ENCODE peak calls at places on chromosomes 13 and 19, in nine cellular contexts. K is NCI-H1417; C is naive thymus-derived CD8-positive, alpha-beta T cell; A is Ammon's horn; M is WTC11; U is GM23248; Z is psoas muscle; D is GM20000; W is islet precursor cell. H is an unnamed sample.

GRCh38 chr19:13164370-13165090 is 14.3 kb downstream of the IER2 start:
- DNase-seq in K (peak; percentile 95), C (peak; percentile 38), A (peak; percentile 49), M (peak; percentile 91), U (peak; percentile 59), Z (peak; percentile 78), D (peak; percentile 21), W (peak; percentile 99), H (peak; percentile 80)

GRCh38 chr19:5336195-5336965 is 4.2 kb downstream of the PTPRS start:
- DNase-seq in K (no peak), C (no peak), A (no peak), M (no peak), U (no peak), Z (no peak), D (no peak), W (peak; percentile 46), H (peak; percentile 60)

GRCh38 chr19:6457958-6458694 is 1.5 kb downstream of the SLC25A23 start:
- DNase-seq in K (no peak), C (no peak), A (peak; percentile 36), M (no peak), U (peak; percentile 31), Z (no peak), D (peak; percentile 71), W (no peak), H (peak; percentile 15)

GRCh38 chr13:63025741-63026140 is 1610.1 kb upstream of the PCDH20 start:
- DNase-seq in K (no peak), C (no peak), A (no peak), M (no peak), U (no peak), Z (no peak), D (no peak), W (no peak), H (no peak)

GRCh38 chr19:42497492-42498226 is 30.6 kb downstream of the CEACAM1 start:
- DNase-seq in K (no peak), C (no peak), A (peak; percentile 18), M (no peak), U (no peak), Z (no peak), D (peak; percentile 42), W (no peak), H (no peak)

GRCh38 chr13:113643593-113643992 is 14.4 kb downstream of the ATP4B start:
- DNase-seq in K (no peak), C (no peak), A (no peak), M (no peak), U (no peak), Z (no peak), D (no peak), W (no peak), H (no peak)

GRCh38 chr19:39038098-39038497 is 5.7 kb upstream of the FBXO27 start:
- DNase-seq in K (no peak), C (no peak), A (peak; percentile 50), M (peak; percentile 69), U (peak; percentile 75), Z (no peak), D (peak; percentile 52), W (peak; percentile 83), H (peak; percentile 84)

GRCh38 chr19:47232422-47233211 is 1.6 kb upstream of the BBC3 start:
- DNase-seq in K (no peak), C (no peak), A (no peak), M (no peak), U (peak; percentile 88), Z (no peak), D (no peak), W (peak; percentile 70), H (no peak)

GRCh38 chr13:23567792-23568480 is 2.3 kb upstream of the TNFRSF19 start:
- DNase-seq in K (no peak), C (no peak), A (no peak), M (no peak), U (no peak), Z (no peak), D (no peak), W (no peak), H (no peak)

GRCh38 chr13:27229642-27230041 is 21.7 kb upstream of the RPL21 start:
- DNase-seq in K (no peak), C (no peak), A (no peak), M (no peak), U (no peak), Z (no peak), D (no peak), W (no peak), H (no peak)

GRCh38 chr19:29779921-29780320 is 31.9 kb upstream of the CCNE1 start:
- DNase-seq in K (no peak), C (no peak), A (no peak), M (peak; percentile 51), U (no peak), Z (no peak), D (no peak), W (no peak), H (no peak)

GRCh38 chr19:54478677-54479266 is 5.7 kb upstream of the CDC42EP5 start:
- DNase-seq in K (peak; percentile 26), C (no peak), A (peak; percentile 69), M (peak; percentile 76), U (peak; percentile 63), Z (no peak), D (peak; percentile 55), W (peak; percentile 73), H (peak; percentile 58)

GRCh38 chr19:48274938-48275337 is 5.1 kb downstream of the ZNF114 start:
- DNase-seq in K (no peak), C (no peak), A (no peak), M (no peak), U (no peak), Z (no peak), D (no peak), W (no peak), H (no peak)

GRCh38 chr19:44580366-44580895 is 32.9 kb upstream of the IGSF23 start:
- DNase-seq in K (no peak), C (no peak), A (no peak), M (no peak), U (no peak), Z (no peak), D (no peak), W (peak; percentile 25), H (no peak)

GRCh38 chr19:709965-710714 is 1.4 kb downstream of the PALM start:
- DNase-seq in K (no peak), C (no peak), A (no peak), M (no peak), U (no peak), Z (peak; percentile 81), D (no peak), W (no peak), H (no peak)

GRCh38 chr19:16998635-16999194 is 27.9 kb downstream of the CPAMD8 start:
- DNase-seq in K (no peak), C (no peak), A (no peak), M (no peak), U (no peak), Z (no peak), D (no peak), W (no peak), H (no peak)

GRCh38 chr13:88857256-88857655 is 1186.1 kb downstream of the SLITRK5 start:
- DNase-seq in K (peak; percentile 9), C (no peak), A (no peak), M (no peak), U (no peak), Z (no peak), D (no peak), W (no peak), H (no peak)

GRCh38 chr13:109995578-109995977 is 209.2 kb upstream of the IRS2 start:
- DNase-seq in K (no peak), C (no peak), A (no peak), M (no peak), U (no peak), Z (no peak), D (no peak), W (no peak), H (no peak)